ENCODE peak calls at places on chromosome 19, in nine cellular contexts. M is T-helper 17 cell, E is skeletal muscle cell, S is GOT3, A is RPMI8226, C is amniotic stem cell, Q is thoracic aorta, F is heart right ventricle, V is aorta. I is an unnamed sample.

GRCh38 chr19:32558607-32559228 is 22.3 kb upstream of the PDCD5 start:
- DNase-seq in M (no peak), E (no peak), S (no peak), A (peak; percentile 29), C (no peak), Q (no peak), F (no peak), V (no peak), I (no peak)

GRCh38 chr19:27774337-27774736 is 1438.6 kb downstream of the UQCRFS1 start:
- DNase-seq in M (no peak), E (no peak), S (no peak), A (no peak), C (no peak), Q (no peak), F (no peak), V (no peak), I (no peak)

GRCh38 chr19:46718934-46719551 is 2.1 kb upstream of the PRKD2 start:
- DNase-seq in M (no peak), E (no peak), S (no peak), A (no peak), C (no peak), Q (no peak), F (no peak), V (peak; percentile 41), I (no peak)

GRCh38 chr19:29620931-29621351 is 14.9 kb downstream of the POP4 start:
- DNase-seq in M (no peak), E (no peak), S (no peak), A (no peak), C (no peak), Q (no peak), F (no peak), V (no peak), I (no peak)

GRCh38 chr19:12867120-12868099 is 13.8 kb downstream of the DNASE2 start:
- DNase-seq in M (peak; percentile 34), E (no peak), S (no peak), A (peak; percentile 40), C (no peak), Q (no peak), F (peak; percentile 55), V (no peak), I (peak; percentile 81)

GRCh38 chr19:47176627-47177090 is 46.0 kb downstream of the SAE1 start:
- DNase-seq in M (no peak), E (peak; percentile 74), S (no peak), A (no peak), C (no peak), Q (no peak), F (no peak), V (no peak), I (no peak)

GRCh38 chr19:1725100-1726064 is 27.9 kb upstream of the ONECUT3 start:
- DNase-seq in M (no peak), E (peak; percentile 4), S (no peak), A (peak; percentile 33), C (no peak), Q (no peak), F (peak; percentile 60), V (no peak), I (no peak)

GRCh38 chr19:6248856-6249255 is 30.9 kb downstream of the MLLT1 start:
- DNase-seq in M (no peak), E (no peak), S (no peak), A (no peak), C (no peak), Q (no peak), F (no peak), V (no peak), I (no peak)

GRCh38 chr19:13833330-13834265 is 38.4 kb downstream of the ZSWIM4 start:
- DNase-seq in M (peak; percentile 96), E (peak; percentile 58), S (no peak), A (peak; percentile 94), C (peak; percentile 55), Q (peak; percentile 77), F (peak; percentile 97), V (peak; percentile 95), I (peak; percentile 96)

GRCh38 chr19:56314018-56314583 is 538 bp downstream of the ZSCAN5A start:
- DNase-seq in M (no peak), E (no peak), S (no peak), A (no peak), C (no peak), Q (no peak), F (no peak), V (no peak), I (no peak)

GRCh38 chr19:47726467-47726866 is 13.2 kb downstream of the EHD2 start:
- DNase-seq in M (no peak), E (no peak), S (no peak), A (no peak), C (no peak), Q (no peak), F (no peak), V (no peak), I (no peak)

GRCh38 chr19:6476155-6476895 is 5.3 kb downstream of the DENND1C start:
- DNase-seq in M (peak; percentile 72), E (no peak), S (no peak), A (no peak), C (no peak), Q (no peak), F (peak; percentile 44), V (peak; percentile 63), I (peak; percentile 93)

GRCh38 chr19:19321143-19321577 is 531 bp downstream of the MAU2 start:
- DNase-seq in M (no peak), E (no peak), S (no peak), A (peak; percentile 24), C (no peak), Q (no peak), F (no peak), V (no peak), I (no peak)

GRCh38 chr19:28074773-28075172 is 1138.2 kb downstream of the UQCRFS1 start:
- DNase-seq in M (no peak), E (no peak), S (no peak), A (no peak), C (no peak), Q (no peak), F (no peak), V (no peak), I (no peak)

GRCh38 chr19:2283835-2284507 is 2.0 kb upstream of the PEAK3 start:
- DNase-seq in M (no peak), E (no peak), S (no peak), A (no peak), C (no peak), Q (no peak), F (no peak), V (no peak), I (no peak)

GRCh38 chr19:1295169-1296012 is 9.7 kb downstream of the EFNA2 start:
- DNase-seq in M (no peak), E (no peak), S (no peak), A (no peak), C (no peak), Q (no peak), F (peak; percentile 24), V (no peak), I (no peak)

GRCh38 chr19:52171321-52172169 is at the start of gene ZNF836:
- DNase-seq in M (peak; percentile 73), E (peak; percentile 29), S (peak; percentile 10), A (peak; percentile 87), C (no peak), Q (peak; percentile 60), F (peak; percentile 92), V (peak; percentile 94), I (peak; percentile 91)

GRCh38 chr19:39212377-39212742 is 8.3 kb upstream of the SYCN start:
- DNase-seq in M (peak; percentile 47), E (no peak), S (no peak), A (peak; percentile 47), C (no peak), Q (no peak), F (no peak), V (no peak), I (peak; percentile 57)

I was measured in left colon.